ENCODE peak calls at places on chromosomes 16 and 17, in four cellular contexts. B, W, L and N are unnamed samples.

GRCh38 chr17:65583921-65584603 is 22.6 kb upstream of the AXIN2 start:
- DNase-seq in W (no peak), B (no peak), L (no peak), N (no peak)

GRCh38 chr16:81786321-81786720 is 7.2 kb downstream of the PLCG2 start:
- DNase-seq in L (no peak), B (no peak), W (no peak), N (no peak)

GRCh38 chr17:44065668-44066203 is 735 bp downstream of the LSM12 start:
- DNase-seq in B (peak; percentile 25), W (no peak), L (no peak), N (no peak)

GRCh38 chr16:81443688-81444447 is 740 bp upstream of the CMIP start:
- DNase-seq in B (peak; percentile 67), W (no peak), L (no peak), N (no peak)

GRCh38 chr17:39069114-39069756 is 82.2 kb downstream of the PLXDC1 start:
- DNase-seq in B (no peak), W (no peak), L (no peak), N (no peak)

GRCh38 chr17:55454906-55455474 is 33.4 kb upstream of the MMD start:
- DNase-seq in W (peak; percentile 77), L (peak; percentile 88), B (no peak), N (peak; percentile 40)

GRCh38 chr17:32323784-32324590 is 18.0 kb downstream of the C17orf75 start:
- DNase-seq in W (no peak), L (no peak), B (no peak), N (peak; percentile 16)

GRCh38 chr16:57508084-57508425 is 21.8 kb upstream of the DOK4 start:
- DNase-seq in L (no peak), W (no peak), B (no peak), N (no peak)

GRCh38 chr16:924806-925205 is 46.0 kb downstream of the LMF1 start:
- DNase-seq in L (no peak), B (no peak), W (no peak), N (no peak)

GRCh38 chr16:80604600-80605355 is 64.0 kb downstream of the DYNLRB2 start:
- DNase-seq in L (no peak), W (no peak), B (no peak), N (no peak)